ENCODE peak calls at places on chromosomes 4 and X, in six cellular contexts. One of them, this sample, is unnamed.

GRCh38 chr4:173420324-173420752 is 21.4 kb upstream of the SCRG1 start:
- DNase-seq in GM13976: peak
- DNase-seq in iris pigment epithelial cell: peak
- DNase-seq in pancreas: no peak
- DNase-seq in tibial nerve: no peak
- DNase-seq in GM23248: peak
- DNase-seq in this sample: no peak

GRCh38 chr4:139700568-139700967 is 34.9 kb downstream of the MGST2 start:
- DNase-seq in iris pigment epithelial cell: no peak
- DNase-seq in GM23248: no peak
- DNase-seq in tibial nerve: no peak
- DNase-seq in GM13976: no peak
- DNase-seq in pancreas: no peak
- DNase-seq in this sample: no peak

GRCh38 chrX:81229208-81229607 is 27.3 kb downstream of the SH3BGRL start:
- DNase-seq in GM23248: no peak
- DNase-seq in GM13976: no peak
- DNase-seq in pancreas: no peak
- DNase-seq in tibial nerve: no peak
- DNase-seq in iris pigment epithelial cell: no peak
- DNase-seq in this sample: no peak

GRCh38 chrX:77953708-77954107 is 15.7 kb downstream of the PGAM4 start:
- DNase-seq in tibial nerve: no peak
- DNase-seq in GM13976: no peak
- DNase-seq in iris pigment epithelial cell: peak
- DNase-seq in GM23248: peak
- DNase-seq in pancreas: no peak
- DNase-seq in this sample: peak

GRCh38 chr4:101103381-101104142 is 243.8 kb downstream of the PPP3CA start:
- DNase-seq in tibial nerve: no peak
- DNase-seq in GM13976: no peak
- DNase-seq in GM23248: peak
- DNase-seq in iris pigment epithelial cell: no peak
- DNase-seq in pancreas: no peak
- DNase-seq in this sample: peak

GRCh38 chrX:34875204-34875603 is 67.4 kb upstream of the FAM47B start:
- DNase-seq in iris pigment epithelial cell: peak
- DNase-seq in GM13976: no peak
- DNase-seq in pancreas: no peak
- DNase-seq in GM23248: peak
- DNase-seq in tibial nerve: no peak
- DNase-seq in this sample: no peak

GRCh38 chr4:101515099-101515498 is 167.8 kb upstream of the PPP3CA start:
- DNase-seq in iris pigment epithelial cell: no peak
- DNase-seq in tibial nerve: no peak
- DNase-seq in pancreas: no peak
- DNase-seq in GM23248: no peak
- DNase-seq in GM13976: no peak
- DNase-seq in this sample: no peak

GRCh38 chr4:31737419-31737818 is 1017.2 kb downstream of the PCDH7 start:
- DNase-seq in tibial nerve: no peak
- DNase-seq in GM23248: no peak
- DNase-seq in iris pigment epithelial cell: no peak
- DNase-seq in GM13976: peak
- DNase-seq in pancreas: no peak
- DNase-seq in this sample: no peak

GRCh38 chrX:151505796-151506195 is 57.7 kb upstream of the PASD1 start:
- DNase-seq in GM13976: no peak
- DNase-seq in pancreas: no peak
- DNase-seq in tibial nerve: no peak
- DNase-seq in GM23248: peak
- DNase-seq in iris pigment epithelial cell: peak
- DNase-seq in this sample: no peak

GRCh38 chrX:111823068-111823467 is 52.9 kb upstream of the TRPC5OS start:
- DNase-seq in GM23248: peak
- DNase-seq in GM13976: peak
- DNase-seq in pancreas: no peak
- DNase-seq in iris pigment epithelial cell: no peak
- DNase-seq in tibial nerve: no peak
- DNase-seq in this sample: no peak

GRCh38 chr4:60805500-60806313 is 394.4 kb upstream of the ADGRL3 start:
- DNase-seq in GM23248: peak
- DNase-seq in tibial nerve: no peak
- DNase-seq in pancreas: no peak
- DNase-seq in iris pigment epithelial cell: peak
- DNase-seq in GM13976: peak
- DNase-seq in this sample: no peak

GRCh38 chr4:180120114-180120513 is 2123.1 kb upstream of the TENM3 start:
- DNase-seq in iris pigment epithelial cell: no peak
- DNase-seq in tibial nerve: no peak
- DNase-seq in GM23248: no peak
- DNase-seq in GM13976: no peak
- DNase-seq in pancreas: no peak
- DNase-seq in this sample: no peak

GRCh38 chrX:41313419-41313818 is 20.5 kb upstream of the DDX3X start:
- DNase-seq in GM13976: no peak
- DNase-seq in tibial nerve: no peak
- DNase-seq in GM23248: peak
- DNase-seq in pancreas: no peak
- DNase-seq in iris pigment epithelial cell: peak
- DNase-seq in this sample: no peak

GRCh38 chr4:7335363-7336066 is 99.2 kb downstream of the PSAPL1 start:
- DNase-seq in GM23248: peak
- DNase-seq in iris pigment epithelial cell: no peak
- DNase-seq in GM13976: peak
- DNase-seq in tibial nerve: peak
- DNase-seq in pancreas: peak
- DNase-seq in this sample: peak

GRCh38 chrX:19303216-19303880 is 40.4 kb upstream of the PDHA1 start:
- DNase-seq in iris pigment epithelial cell: peak
- DNase-seq in GM23248: peak
- DNase-seq in pancreas: no peak
- DNase-seq in GM13976: no peak
- DNase-seq in tibial nerve: peak
- DNase-seq in this sample: peak

GRCh38 chrX:95071621-95072020 is 1397.6 kb downstream of the FAM133A start:
- DNase-seq in tibial nerve: no peak
- DNase-seq in iris pigment epithelial cell: peak
- DNase-seq in GM23248: peak
- DNase-seq in GM13976: no peak
- DNase-seq in pancreas: no peak
- DNase-seq in this sample: no peak

GRCh38 chr4:62487016-62487415 is 1286.9 kb downstream of the ADGRL3 start:
- DNase-seq in tibial nerve: no peak
- DNase-seq in GM13976: no peak
- DNase-seq in GM23248: no peak
- DNase-seq in iris pigment epithelial cell: no peak
- DNase-seq in pancreas: no peak
- DNase-seq in this sample: no peak

GRCh38 chr4:79964715-79965345 is 108.2 kb downstream of the ANTXR2 start:
- DNase-seq in tibial nerve: no peak
- DNase-seq in iris pigment epithelial cell: no peak
- DNase-seq in pancreas: no peak
- DNase-seq in GM13976: no peak
- DNase-seq in GM23248: no peak
- DNase-seq in this sample: peak

GRCh38 chr4:167616471-167616870 is 382.2 kb upstream of the SPOCK3 start:
- DNase-seq in iris pigment epithelial cell: peak
- DNase-seq in pancreas: no peak
- DNase-seq in GM13976: no peak
- DNase-seq in tibial nerve: no peak
- DNase-seq in GM23248: no peak
- DNase-seq in this sample: no peak

GRCh38 chrX:103367502-103367901 is 8.8 kb upstream of the BEX3 start:
- DNase-seq in tibial nerve: no peak
- DNase-seq in GM13976: no peak
- DNase-seq in iris pigment epithelial cell: no peak
- DNase-seq in pancreas: no peak
- DNase-seq in GM23248: peak
- DNase-seq in this sample: no peak

GRCh38 chr4:185504098-185505047 is 30.9 kb downstream of the PDLIM3 start:
- DNase-seq in pancreas: no peak
- DNase-seq in iris pigment epithelial cell: no peak
- DNase-seq in GM23248: peak
- DNase-seq in tibial nerve: no peak
- DNase-seq in GM13976: no peak
- DNase-seq in this sample: peak